ENCODE peak calls at places on chromosomes 6 and 20, in four cellular contexts. F, E, U and R are unnamed samples.

GRCh38 chr6:170177383-170178265 is 113.3 kb downstream of the DLL1 start:
- DNase-seq in F (peak; percentile 26), E (no peak), U (no peak), R (no peak)

GRCh38 chr20:34996243-34996984 is 40.7 kb downstream of the MYH7B start:
- DNase-seq in F (no peak), E (no peak), U (no peak), R (no peak)

GRCh38 chr20:48970681-48971370 is 49.3 kb downstream of the ARFGEF2 start:
- DNase-seq in F (no peak), E (no peak), U (no peak), R (no peak)

GRCh38 chr20:31390490-31390889 is at the start of gene DEFB119:
- DNase-seq in F (no peak), E (no peak), U (no peak), R (no peak)

GRCh38 chr6:166720859-166721258 is 93.8 kb upstream of the RPS6KA2 start:
- DNase-seq in F (no peak), E (no peak), U (no peak), R (no peak)

GRCh38 chr6:19866199-19866872 is 29.2 kb downstream of the ID4 start:
- DNase-seq in F (no peak), E (no peak), U (no peak), R (no peak)

GRCh38 chr6:159693894-159694545 is 979 bp upstream of the SOD2 start:
- DNase-seq in F (peak; percentile 27), E (no peak), U (no peak), R (no peak)

GRCh38 chr6:36073587-36073986 is 46.0 kb downstream of the MAPK14 start:
- DNase-seq in F (no peak), E (no peak), U (no peak), R (no peak)

GRCh38 chr6:45613678-45614077 is 235.9 kb upstream of the SUPT3H start:
- DNase-seq in F (no peak), E (peak; percentile 96), U (no peak), R (no peak)

GRCh38 chr6:106084106-106084963 is 1.8 kb upstream of the PRDM1 start:
- DNase-seq in F (peak; percentile 75), E (peak; percentile 93), U (peak; percentile 91), R (no peak)

GRCh38 chr6:31094389-31094881 is 17.9 kb downstream of the C6orf15 start:
- DNase-seq in F (no peak), E (no peak), U (peak; percentile 48), R (no peak)

GRCh38 chr20:37305079-37305478 is 15.6 kb downstream of the MANBAL start:
- DNase-seq in F (no peak), E (no peak), U (no peak), R (no peak)

GRCh38 chr6:19731286-19731685 is 105.9 kb upstream of the ID4 start:
- DNase-seq in F (no peak), E (peak; percentile 80), U (no peak), R (peak; percentile 88)

GRCh38 chr6:1739680-1740079 is 130.0 kb downstream of the FOXC1 start:
- DNase-seq in F (no peak), E (no peak), U (peak; percentile 84), R (no peak)

GRCh38 chr6:28657756-28658465 is 132.2 kb downstream of the GPX5 start:
- DNase-seq in F (peak; percentile 62), E (peak; percentile 79), U (peak; percentile 78), R (peak; percentile 80)

GRCh38 chr20:50762045-50762422 is 30.7 kb downstream of the PARD6B start:
- DNase-seq in F (no peak), E (no peak), U (no peak), R (no peak)

GRCh38 chr20:60036346-60037119 is 78.3 kb downstream of the CDH26 start:
- DNase-seq in F (no peak), E (no peak), U (no peak), R (no peak)

GRCh38 chr6:152118224-152118623 is 310.7 kb downstream of the ESR1 start:
- DNase-seq in F (no peak), E (no peak), U (no peak), R (no peak)

GRCh38 chr6:18501313-18502013 is 114.3 kb downstream of the RNF144B start:
- DNase-seq in F (no peak), E (peak; percentile 25), U (no peak), R (peak; percentile 93)

GRCh38 chr6:5132741-5133140 is 47.6 kb downstream of the PPP1R3G start:
- DNase-seq in F (peak; percentile 75), E (peak; percentile 99), U (peak; percentile 17), R (peak; percentile 16)

GRCh38 chr6:15779726-15780125 is 116.9 kb upstream of the DTNBP1 start:
- DNase-seq in F (no peak), E (no peak), U (no peak), R (no peak)

GRCh38 chr20:59322813-59323469 is 22.5 kb downstream of the EDN3 start:
- DNase-seq in F (no peak), E (no peak), U (no peak), R (no peak)

GRCh38 chr6:89518352-89519055 is 85.6 kb downstream of the ANKRD6 start:
- DNase-seq in F (no peak), E (no peak), U (no peak), R (peak; percentile 96)

GRCh38 chr20:54123587-54124180 is 50.1 kb downstream of the CYP24A1 start:
- DNase-seq in F (peak; percentile 91), E (peak; percentile 62), U (no peak), R (peak; percentile 99)

GRCh38 chr6:156720739-156721714 is 56.2 kb upstream of the ARID1B start:
- DNase-seq in F (peak; percentile 83), E (no peak), U (peak; percentile 50), R (peak; percentile 8)

GRCh38 chr6:32614366-32615081 is 22.7 kb upstream of the HLA-DQA1 start:
- DNase-seq in F (peak; percentile 47), E (no peak), U (no peak), R (no peak)

GRCh38 chr6:53361549-53362031 is 12.8 kb upstream of the ELOVL5 start:
- DNase-seq in F (no peak), E (no peak), U (no peak), R (peak; percentile 20)

GRCh38 chr6:170135041-170135440 is 155.8 kb downstream of the DLL1 start:
- DNase-seq in F (no peak), E (no peak), U (no peak), R (no peak)

GRCh38 chr6:4225207-4225872 is 90.0 kb upstream of the ECI2 start:
- DNase-seq in F (peak; percentile 40), E (peak; percentile 31), U (no peak), R (no peak)

GRCh38 chr20:20492521-20493334 is 124.8 kb downstream of the INSM1 start:
- DNase-seq in F (no peak), E (peak; percentile 24), U (no peak), R (peak; percentile 82)

GRCh38 chr20:4449977-4450715 is 271.6 kb upstream of the PRND start:
- DNase-seq in F (no peak), E (peak; percentile 64), U (no peak), R (peak; percentile 67)

GRCh38 chr6:31597006-31597405 is 4.2 kb upstream of the NCR3 start:
- DNase-seq in F (no peak), E (peak; percentile 23), U (peak; percentile 82), R (no peak)

GRCh38 chr20:60294627-60295026 is 336.4 kb downstream of the CDH26 start:
- DNase-seq in F (no peak), E (no peak), U (no peak), R (no peak)

GRCh38 chr6:11527274-11527870 is 10.2 kb upstream of the TMEM170B start:
- DNase-seq in F (no peak), E (no peak), U (no peak), R (no peak)

GRCh38 chr6:73943401-73943800 is 247.4 kb downstream of the CD109 start:
- DNase-seq in F (no peak), E (no peak), U (no peak), R (no peak)

GRCh38 chr20:36320261-36320897 is 14.2 kb downstream of the DLGAP4 start:
- DNase-seq in F (peak; percentile 20), E (no peak), U (no peak), R (no peak)

GRCh38 chr6:3022765-3023662 is 23.3 kb downstream of the NQO2 start:
- DNase-seq in F (peak; percentile 48), E (no peak), U (no peak), R (peak; percentile 38)

GRCh38 chr6:51553246-51554015 is 534.0 kb downstream of the PKHD1 start:
- DNase-seq in F (no peak), E (no peak), U (no peak), R (no peak)

GRCh38 chr20:41101660-41102059 is 35.7 kb upstream of the PLCG1 start:
- DNase-seq in F (no peak), E (no peak), U (no peak), R (no peak)

DNA sequence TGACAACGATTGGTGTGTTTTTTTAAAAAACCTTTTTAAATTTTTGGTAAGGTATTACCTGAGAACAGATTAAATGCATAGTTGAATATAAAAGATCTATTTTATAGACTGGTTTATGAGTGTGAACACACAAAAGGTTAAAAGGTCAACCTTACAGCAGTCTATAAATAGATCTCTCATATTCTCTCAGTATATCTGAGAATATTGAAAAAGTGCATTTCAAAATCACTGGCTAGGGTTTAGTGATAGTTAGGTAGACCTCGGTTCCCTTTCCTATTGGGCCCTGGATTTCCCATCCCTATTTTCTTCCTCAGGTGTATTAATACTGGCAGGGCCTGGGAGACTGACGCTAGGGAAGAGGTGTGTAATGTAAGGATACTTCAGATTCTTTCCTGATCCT is 723 bp upstream of the ZNF451 start:
- DNase-seq in F (no peak), E (no peak), U (no peak), R (no peak)
- H2AFZ ChIP-seq in F (no peak overlapping the region), E (peak overlapping the region; percentile 2), U (peak overlapping the region; percentile 96), R (no peak overlapping the region)

DNA sequence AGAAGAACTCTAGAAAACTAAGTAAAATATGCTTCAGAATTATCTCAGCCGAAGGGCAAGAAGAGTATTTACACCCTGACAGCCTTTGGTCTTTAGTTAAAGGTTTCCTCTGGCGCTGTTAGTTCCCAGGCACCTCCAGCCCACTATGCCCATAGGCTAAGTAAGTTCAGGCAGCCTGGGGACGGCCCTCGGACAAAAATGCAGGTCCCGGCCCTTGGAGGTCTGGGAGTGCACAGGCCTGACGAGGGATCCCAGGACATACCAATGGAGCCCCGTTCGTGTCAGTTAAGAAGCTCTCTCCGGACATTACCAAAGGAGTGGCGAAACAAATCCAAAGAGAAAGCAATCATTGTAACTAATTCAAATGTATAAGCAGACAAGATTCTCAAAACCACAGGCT is 311.8 kb downstream of the CD83 start:
- DNase-seq in F (peak; percentile 46), E (no peak), U (no peak), R (no peak)
- H2AFZ ChIP-seq in F (no peak overlapping the region), E (no peak overlapping the region), U (no peak overlapping the region), R (no peak overlapping the region)

GRCh38 chr6:134725590-134725989 is 224.3 kb downstream of the ALDH8A1 start:
- DNase-seq in F (no peak), E (no peak), U (no peak), R (no peak)
- H2AFZ ChIP-seq in F (no peak overlapping the region), E (no peak overlapping the region), U (no peak overlapping the region), R (no peak overlapping the region)

GRCh38 chr6:148747145-148747492 is 289 bp downstream of the UST start:
- DNase-seq in F (no peak), E (peak; percentile 59), U (no peak), R (peak; percentile 27)

GRCh38 chr6:148747493-148748160 is 797 bp downstream of the UST start:
- DNase-seq in F (peak; percentile 80), E (no peak), U (peak; percentile 65), R (peak; percentile 28)

GRCh38 chr6:148746363-148747144 is at the start of gene UST:
- DNase-seq in F (peak; percentile 95), E (peak; percentile 97), U (peak; percentile 83), R (peak; percentile 68)

GRCh38 chr6:148743476-148743875 is 3.4 kb upstream of the UST start:
- DNase-seq in F (no peak), E (no peak), U (no peak), R (no peak)

GRCh38 chr6:148745926-148746325 is 904 bp upstream of the UST start:
- DNase-seq in F (no peak), E (no peak), U (no peak), R (no peak)
- H2AFZ ChIP-seq in F (no peak overlapping the region), E (peak overlapping the region; percentile 69), U (peak overlapping the region; percentile 96), R (no peak overlapping the region)